ENCODE peak calls at places on chromosomes 4 and X, in six cellular contexts. N is fibroblast of lung, G is astrocyte of the spinal cord, O is uterus, R is ovary, C is lower leg skin. B is an unnamed sample.

GRCh38 chrX:71282514-71283408 is 674 bp upstream of the NONO start:
- DNase-seq in C (no peak), O (no peak), N (peak), G (no peak), R (no peak), B (peak)

GRCh38 chrX:111101580-111101979 is 5.6 kb downstream of the PAK3 start:
- DNase-seq in N (peak), O (peak), R (peak), G (no peak), C (no peak), B (no peak)

GRCh38 chr4:35772291-35772690 is 472.0 kb downstream of the ARAP2 start:
- DNase-seq in N (peak), C (no peak), G (peak), R (no peak), O (no peak), B (no peak)

GRCh38 chrX:69323786-69324720 is 158.8 kb upstream of the PJA1 start:
- DNase-seq in G (no peak), R (no peak), C (no peak), O (no peak), N (no peak), B (no peak)

GRCh38 chrX:44975666-44976263 is 102.8 kb downstream of the KDM6A start:
- DNase-seq in N (peak), C (no peak), G (no peak), R (no peak), O (no peak), B (no peak)

GRCh38 chrX:77936299-77936698 is 25.8 kb downstream of the ATP7A start:
- DNase-seq in N (no peak), G (no peak), C (no peak), O (no peak), R (no peak), B (no peak)

GRCh38 chrX:103879339-103879738 is 47.3 kb upstream of the RAB9B start:
- DNase-seq in R (no peak), O (no peak), N (peak), C (no peak), G (peak), B (no peak)

GRCh38 chr4:22515145-22515887 is 550 bp downstream of the ADGRA3 start:
- DNase-seq in R (peak), O (peak), G (peak), C (peak), N (peak), B (peak)

GRCh38 chr4:183989471-183989870 is 84.4 kb downstream of the STOX2 start:
- DNase-seq in O (no peak), R (no peak), G (peak), C (no peak), N (peak), B (no peak)

GRCh38 chr4:167052631-167053085 is 181.6 kb downstream of the SPOCK3 start:
- DNase-seq in G (no peak), N (no peak), C (no peak), R (no peak), O (no peak), B (no peak)

DNA sequence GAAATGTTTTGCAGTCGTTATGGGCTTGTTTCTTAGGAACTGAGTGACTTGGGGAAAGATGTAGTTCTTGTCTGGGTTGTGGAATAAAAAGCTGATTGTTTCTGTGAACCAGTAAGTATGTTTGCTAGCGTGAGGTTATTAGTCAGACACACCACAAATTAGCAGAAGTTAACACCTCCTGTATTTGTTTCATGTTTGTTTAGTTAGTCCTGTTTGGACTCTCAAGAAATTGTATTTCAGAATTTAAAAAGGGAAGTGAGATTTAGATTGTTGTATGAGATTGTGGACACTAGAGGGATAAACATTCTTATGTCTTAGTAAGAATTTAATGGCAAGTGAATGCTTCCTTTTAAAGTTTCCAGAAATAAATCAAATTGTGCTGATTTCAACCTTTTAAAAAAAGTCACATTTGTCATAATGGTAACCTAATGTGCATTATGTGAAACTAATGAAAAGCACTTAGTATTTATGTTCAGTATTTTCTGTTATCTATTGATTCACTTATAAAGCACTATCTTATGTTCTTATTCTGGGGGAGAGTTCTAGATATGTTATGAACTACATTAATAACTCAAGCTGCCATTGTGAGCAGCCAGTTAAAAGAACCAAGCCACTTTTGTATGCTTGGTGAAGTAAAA is 25.6 kb downstream of the ATP10D start:
- DNase-seq in C (no peak), R (no peak), G (peak), N (peak), O (no peak), B (no peak)
- TF ChIP-seq CTCF in C (no peak), R (no peak), G (peak), N (no peak), O (no peak), B (no peak)

GRCh38 chr4:182536221-182536620 is 293.0 kb downstream of the TENM3 start:
- DNase-seq in R (no peak), C (no peak), N (peak), O (no peak), G (peak), B (no peak)

GRCh38 chr4:182533948-182534347 is 290.7 kb downstream of the TENM3 start:
- DNase-seq in R (no peak), O (no peak), N (peak), C (no peak), G (peak), B (no peak)

GRCh38 chr4:182540496-182540895 is 297.3 kb downstream of the TENM3 start:
- DNase-seq in O (no peak), N (no peak), C (no peak), R (no peak), G (no peak), B (no peak)

GRCh38 chr4:182531555-182532162 is 288.5 kb downstream of the TENM3 start:
- DNase-seq in O (no peak), N (peak), R (no peak), C (no peak), G (no peak), B (no peak)

DNA sequence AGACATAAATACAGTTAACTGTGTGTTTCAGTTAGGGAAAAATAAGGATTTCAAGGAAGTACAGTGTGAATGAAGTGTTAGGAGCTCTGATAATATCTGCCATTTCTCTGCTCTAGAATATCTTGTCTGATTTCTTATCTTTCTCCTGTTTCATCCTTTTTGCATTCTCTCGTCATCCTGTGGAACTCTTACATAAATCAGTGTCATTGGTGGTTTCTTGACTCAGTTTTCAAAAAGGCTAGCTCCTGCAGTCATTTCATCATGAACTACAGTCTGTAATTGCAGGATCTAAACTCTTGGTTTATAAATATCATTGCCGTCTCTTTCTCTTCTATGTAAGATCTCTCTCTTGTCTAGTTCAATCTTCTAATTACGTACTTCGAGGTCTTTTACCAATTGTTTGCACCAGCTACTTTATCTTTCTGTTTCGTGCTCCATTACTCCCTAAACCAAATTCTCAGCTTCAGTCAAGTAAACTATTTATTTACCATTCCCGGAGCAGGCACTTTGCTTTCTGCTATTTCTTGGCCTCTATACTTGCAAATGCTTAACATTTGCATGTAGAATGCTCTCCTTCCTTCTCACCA is 293.9 kb downstream of the TENM3 start:
- DNase-seq in O (no peak), C (no peak), R (no peak), N (peak), G (no peak), B (no peak)
- H3K4me3 ChIP-seq in O (no peak), C (no peak), R (no peak), N (no peak), G (no peak), B (no peak)

GRCh38 chr4:93671093-93671492 is 157.5 kb upstream of the ATOH1 start:
- DNase-seq in R (no peak), C (no peak), O (no peak), N (no peak), G (no peak), B (no peak)

DNA sequence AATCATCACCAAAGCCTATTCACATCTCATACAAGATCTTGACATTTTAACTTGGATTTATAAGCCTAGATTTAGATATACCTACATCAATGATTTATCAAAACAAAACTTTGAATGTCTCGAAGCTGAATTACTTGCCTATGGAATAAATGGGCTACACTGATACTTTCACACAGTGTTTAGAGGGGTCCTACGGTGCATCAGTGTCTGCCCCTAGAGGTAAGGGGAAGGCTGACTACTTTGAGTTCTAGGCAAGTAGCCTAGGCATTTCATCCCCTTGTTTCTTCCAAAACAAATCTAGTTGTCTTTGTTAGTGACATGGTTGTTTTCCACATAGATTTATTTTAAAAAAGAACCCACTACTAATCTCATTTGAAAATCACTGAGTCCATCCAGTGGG is 158.1 kb upstream of the ATOH1 start:
- DNase-seq in O (no peak), N (no peak), R (no peak), G (no peak), C (no peak), B (no peak)
- TF ChIP-seq CTCF in O (no peak), N (no peak), R (no peak), G (no peak), C (no peak), B (no peak)

GRCh38 chr4:157838366-157838765 is 334.5 kb downstream of the GASK1B start:
- DNase-seq in O (no peak), N (no peak), R (no peak), C (no peak), G (no peak), B (no peak)

GRCh38 chr4:157837071-157837470 is 335.8 kb downstream of the GASK1B start:
- DNase-seq in N (no peak), O (no peak), R (no peak), G (no peak), C (no peak), B (no peak)

GRCh38 chr4:157840630-157841029 is 332.2 kb downstream of the GASK1B start:
- DNase-seq in R (no peak), G (no peak), C (no peak), O (no peak), N (no peak), B (no peak)
- H3K4me3 ChIP-seq in R (no peak), G (no peak), C (no peak), O (no peak), N (no peak), B (no peak)

GRCh38 chr4:20356565-20356964 is 104.9 kb downstream of the SLIT2 start:
- DNase-seq in C (no peak), O (no peak), R (no peak), N (peak), G (peak), B (peak)

GRCh38 chr4:20353646-20354045 is 101.9 kb downstream of the SLIT2 start:
- DNase-seq in G (no peak), N (no peak), C (no peak), O (no peak), R (no peak), B (no peak)

GRCh38 chr4:20352172-20352431 is 100.4 kb downstream of the SLIT2 start:
- DNase-seq in C (no peak), G (no peak), R (no peak), N (no peak), O (no peak), B (no peak)

GRCh38 chr4:20351360-20352171 is 99.9 kb downstream of the SLIT2 start:
- DNase-seq in R (no peak), O (no peak), C (no peak), G (no peak), N (no peak), B (no peak)

GRCh38 chr4:20354120-20354519 is 102.4 kb downstream of the SLIT2 start:
- DNase-seq in N (no peak), C (no peak), G (peak), R (no peak), O (no peak), B (peak)
- TF ChIP-seq CTCF in N (no peak), C (no peak), G (no peak), R (no peak), O (no peak), B (no peak)

GRCh38 chr4:10020871-10021676 is at the start of gene SLC2A9:
- DNase-seq in G (no peak), R (no peak), N (no peak), C (no peak), O (no peak), B (no peak)
- H3K4me3 ChIP-seq in G (no peak), R (no peak), N (no peak), C (no peak), O (no peak), B (no peak)

B was measured in astrocyte of the cerebellum.